ENCODE peak calls at places on chromosomes 3 and 15, in eight cellular contexts. S is SK-N-SH, Y is H1, M is HCT116, O is HepG2, W is endothelial cell of umbilical vein, Z is K562, I is GM12878. T is an unnamed sample.

GRCh38 chr3:159821737-159822136 is 166.9 kb upstream of the IL12A start:
- DNase-seq in Y (no peak), O (no peak), M (no peak), Z (no peak), W (no peak), S (no peak), I (no peak), T (no peak)

GRCh38 chr3:90221900-90222299 is 1114.5 kb downstream of the EPHA3 start:
- DNase-seq in O (no peak), Y (no peak), S (no peak), W (no peak), M (no peak), I (no peak), Z (no peak), T (no peak)

GRCh38 chr15:93762051-93762450 is 469.3 kb upstream of the MCTP2 start:
- DNase-seq in M (no peak), W (no peak), Y (no peak), Z (no peak), I (no peak), S (no peak), O (no peak), T (no peak)

GRCh38 chr3:195925746-195926145 is 17.4 kb upstream of the TNK2 start:
- DNase-seq in M (no peak), S (no peak), W (no peak), O (no peak), Z (no peak), Y (no peak), I (no peak), T (no peak)

GRCh38 chr3:49410844-49411549 is 779 bp downstream of the RHOA start:
- DNase-seq in O (no peak), W (peak), Y (no peak), S (no peak), Z (no peak), I (no peak), M (no peak), T (no peak)

GRCh38 chr15:91985297-91985696 is 131.8 kb downstream of the SLCO3A1 start:
- DNase-seq in Y (no peak), Z (no peak), O (no peak), W (no peak), I (no peak), M (no peak), S (no peak), T (no peak)

GRCh38 chr15:76904461-76905012 is 603 bp downstream of the SCAPER start:
- DNase-seq in W (peak), I (no peak), M (no peak), Y (no peak), S (peak), Z (peak), O (peak), T (peak)

GRCh38 chr3:139284221-139284620 is 59.6 kb upstream of the MRPS22 start:
- DNase-seq in O (no peak), W (no peak), M (no peak), Z (no peak), Y (no peak), I (no peak), S (no peak), T (no peak)

GRCh38 chr15:71116942-71117341 is 1.7 kb downstream of the THSD4 start:
- DNase-seq in S (no peak), M (no peak), W (no peak), O (no peak), I (no peak), Y (no peak), Z (no peak), T (no peak)

GRCh38 chr3:51802091-51802720 is 23.2 kb upstream of the IQCF6 start:
- DNase-seq in S (no peak), O (no peak), Y (no peak), Z (no peak), W (no peak), I (no peak), M (no peak), T (peak)

GRCh38 chr3:13012228-13012691 is 61.0 kb downstream of the IQSEC1 start:
- DNase-seq in I (peak), O (no peak), W (no peak), Z (no peak), Y (no peak), S (no peak), M (no peak), T (no peak)

GRCh38 chr3:189508784-189509489 is 122.3 kb upstream of the TP63 start:
- DNase-seq in Y (no peak), W (no peak), M (no peak), Z (no peak), I (no peak), S (no peak), O (no peak), T (no peak)

GRCh38 chr3:192005989-192006388 is 545.0 kb downstream of the PYDC2 start:
- DNase-seq in O (no peak), M (no peak), S (no peak), I (no peak), Y (no peak), Z (no peak), W (peak), T (no peak)

GRCh38 chr3:124845406-124845805 is 41.8 kb downstream of the ITGB5 start:
- DNase-seq in I (no peak), W (peak), M (no peak), Z (no peak), Y (no peak), S (no peak), O (no peak), T (no peak)
- TF ChIP-seq POLR2AphosphoS5 in I (no peak), W (peak), M (no peak), Z (no peak), Y (no peak), S (peak), O (no peak), T (no peak)

DNA sequence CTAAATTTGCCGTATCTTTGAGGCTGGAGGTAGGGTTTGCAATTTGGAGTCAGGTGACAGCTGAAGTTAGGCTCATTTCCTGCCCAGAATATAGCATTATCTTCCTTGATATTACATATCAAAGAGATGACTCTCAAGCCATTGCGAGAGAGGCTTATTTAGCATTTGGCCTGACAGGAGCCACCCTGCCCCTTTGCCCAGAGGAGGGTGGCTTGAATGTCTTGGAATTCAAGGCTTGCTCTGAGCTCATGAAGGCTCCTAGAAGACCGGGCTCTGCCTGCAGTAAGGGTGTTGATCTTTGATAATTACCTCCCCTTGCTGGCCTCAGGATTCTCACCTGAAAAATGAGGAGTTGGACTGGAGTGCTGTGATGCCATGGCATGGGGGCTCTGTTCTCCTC is 251.4 kb upstream of the C2CD4B start:
- DNase-seq in Z (no peak), M (no peak), O (no peak), W (no peak), S (no peak), Y (no peak), I (no peak), T (peak)
- H2AFZ ChIP-seq in Z (no peak), M (no peak), O (no peak), W (no peak), S (no peak), Y (no peak), I (no peak), T (no peak)

DNA sequence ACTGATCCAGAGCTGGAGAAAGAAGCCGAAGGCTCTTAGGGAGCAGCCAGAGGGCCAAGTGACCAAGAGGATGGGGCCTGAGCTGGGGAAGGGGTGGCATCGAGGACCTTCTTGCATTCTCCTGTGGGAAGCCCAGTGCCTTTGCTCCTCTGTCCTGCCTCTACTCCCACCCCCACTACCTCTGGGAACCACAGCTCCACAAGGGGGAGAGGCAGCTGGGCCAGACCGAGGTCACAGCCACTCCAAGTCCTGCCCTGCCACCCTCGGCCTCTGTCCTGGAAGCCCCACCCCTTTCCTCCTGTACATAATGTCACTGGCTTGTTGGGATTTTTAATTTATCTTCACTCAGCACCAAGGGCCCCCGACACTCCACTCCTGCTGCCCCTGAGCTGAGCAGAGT is 9.5 kb downstream of the CHRD start:
- DNase-seq in S (no peak), M (no peak), I (no peak), W (no peak), Z (no peak), O (no peak), Y (no peak), T (no peak)
- TF ChIP-seq CTCF in S (no peak), M (no peak), I (no peak), W (no peak), Z (no peak), O (no peak), Y (no peak), T (no peak)

GRCh38 chr3:134033315-134033996 is 3.7 kb upstream of the SLCO2A1 start:
- DNase-seq in O (no peak), W (no peak), I (no peak), S (no peak), M (no peak), Y (no peak), Z (no peak), T (no peak)
- TF ChIP-seq POLR2AphosphoS5 in O (no peak), W (no peak), I (no peak), S (no peak), M (no peak), Y (no peak), Z (no peak), T (no peak)

T was measured in GM23338.